ENCODE peak calls at places on chromosomes 16 and 17, in nine cellular contexts. Q is A549, T is astrocyte of the cerebellum, S is Peyer's patch, K is neural crest cell, N is GM12865, L is cardiac muscle cell, J is tibial nerve, O is prostate gland. B is an unnamed sample.

GRCh38 chr16:79593074-79593531 is 7.4 kb downstream of the MAF start:
- DNase-seq in Q (no peak), T (no peak), S (peak; percentile 56), K (no peak), N (no peak), L (no peak), J (no peak), O (no peak), B (no peak)

GRCh38 chr17:76193616-76194015 is 46.7 kb downstream of the RNF157 start:
- DNase-seq in Q (no peak), T (no peak), S (no peak), K (no peak), N (no peak), L (no peak), J (no peak), O (no peak), B (no peak)

GRCh38 chr17:41617698-41618097 is 5.1 kb upstream of the KRT16 start:
- DNase-seq in Q (no peak), T (no peak), S (no peak), K (no peak), N (no peak), L (no peak), J (no peak), O (no peak), B (peak; percentile 39)

GRCh38 chr16:55706739-55707487 is 51.1 kb downstream of the SLC6A2 start:
- DNase-seq in Q (no peak), T (no peak), S (no peak), K (no peak), N (no peak), L (no peak), J (no peak), O (no peak), B (no peak)

GRCh38 chr17:78787444-78787843 is 5.4 kb upstream of the CYTH1 start:
- DNase-seq in Q (peak; percentile 73), T (no peak), S (no peak), K (no peak), N (peak; percentile 70), L (no peak), J (no peak), O (no peak), B (peak; percentile 25)

GRCh38 chr16:66427871-66428681 is 981 bp downstream of the BEAN1 start:
- DNase-seq in Q (no peak), T (no peak), S (peak; percentile 43), K (peak; percentile 20), N (no peak), L (no peak), J (no peak), O (no peak), B (no peak)

GRCh38 chr16:88973007-88973410 is 4.0 kb downstream of the CBFA2T3 start:
- DNase-seq in Q (no peak), T (no peak), S (no peak), K (peak; percentile 27), N (no peak), L (no peak), J (no peak), O (no peak), B (no peak)

GRCh38 chr16:3444032-3444388 is 530 bp downstream of the NAA60 start:
- DNase-seq in Q (no peak), T (peak; percentile 37), S (peak; percentile 49), K (no peak), N (peak; percentile 51), L (peak; percentile 79), J (no peak), O (no peak), B (peak; percentile 71)

GRCh38 chr17:81239714-81240555 is 817 bp downstream of the NDUFAF8 start:
- DNase-seq in Q (peak; percentile 60), T (no peak), S (no peak), K (no peak), N (peak; percentile 81), L (no peak), J (no peak), O (no peak), B (peak; percentile 46)

GRCh38 chr17:76385892-76386786 is 1.7 kb downstream of the SPHK1 start:
- DNase-seq in Q (peak; percentile 98), T (no peak), S (peak; percentile 92), K (peak; percentile 90), N (peak; percentile 89), L (peak; percentile 89), J (peak; percentile 75), O (peak; percentile 63), B (peak; percentile 84)

GRCh38 chr17:63381101-63381729 is 64.9 kb downstream of the CYB561 start:
- DNase-seq in Q (no peak), T (no peak), S (no peak), K (no peak), N (no peak), L (peak; percentile 73), J (no peak), O (no peak), B (no peak)

GRCh38 chr17:58247511-58248363 is 9.4 kb downstream of the LPO start:
- DNase-seq in Q (no peak), T (no peak), S (no peak), K (no peak), N (peak; percentile 10), L (no peak), J (no peak), O (no peak), B (no peak)

GRCh38 chr16:56225013-56225742 is 33.9 kb downstream of the GNAO1 start:
- DNase-seq in Q (no peak), T (no peak), S (no peak), K (no peak), N (no peak), L (no peak), J (no peak), O (no peak), B (no peak)

GRCh38 chr16:70660672-70661350 is 14.5 kb downstream of the IL34 start:
- DNase-seq in Q (no peak), T (no peak), S (peak; percentile 37), K (no peak), N (no peak), L (no peak), J (no peak), O (no peak), B (no peak)

GRCh38 chr17:73690581-73691135 is 46.4 kb upstream of the SDK2 start:
- DNase-seq in Q (peak; percentile 22), T (no peak), S (no peak), K (no peak), N (no peak), L (no peak), J (no peak), O (no peak), B (no peak)

DNA sequence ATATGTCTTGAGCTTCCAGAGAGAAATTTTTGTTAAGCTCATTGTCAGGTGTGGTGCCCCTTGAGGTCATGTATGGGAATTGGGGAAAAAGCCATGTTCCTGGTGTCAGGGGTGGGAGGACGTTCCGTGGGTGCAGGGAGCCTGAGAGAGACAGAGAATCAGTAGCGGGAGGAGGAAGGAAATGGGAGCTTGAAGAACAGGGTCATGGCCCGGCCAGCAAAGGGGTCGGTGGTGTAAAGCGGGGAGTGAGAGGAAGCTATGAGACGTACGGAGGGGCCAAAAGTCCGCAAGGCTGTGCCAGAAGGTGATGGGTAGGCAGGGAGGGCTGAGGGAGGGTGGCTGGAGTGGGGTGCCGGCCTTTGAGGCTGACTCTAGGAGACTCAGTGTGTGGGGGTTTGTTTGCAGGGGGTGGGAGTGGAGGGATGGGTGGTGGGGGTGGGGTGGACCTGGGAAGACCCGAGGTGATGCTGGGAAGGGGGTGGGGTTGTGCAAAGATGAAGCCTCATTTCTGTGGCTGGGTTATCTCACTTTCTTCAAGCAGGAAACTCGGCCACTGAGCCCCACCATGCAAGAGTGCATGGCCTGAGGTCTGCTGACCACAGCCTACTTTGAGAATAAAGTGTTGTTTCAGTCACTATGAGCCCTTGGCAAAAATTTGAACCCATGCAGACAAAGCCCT is 63.6 kb downstream of the PLCG2 start:
- DNase-seq in Q (no peak), T (no peak), S (no peak), K (no peak), N (peak; percentile 78), L (peak; percentile 3), J (no peak), O (no peak), B (no peak)
- TF ChIP-seq CTCF in Q (no peak), T (no peak), S (no peak), K (no peak), N (no peak), L (no peak), J (no peak), O (no peak), B (no peak)

GRCh38 chr17:34169501-34169900 is 85.6 kb upstream of the CCL2 start:
- DNase-seq in Q (no peak), T (no peak), S (no peak), K (no peak), N (no peak), L (no peak), J (no peak), O (no peak), B (no peak)
- TF ChIP-seq CTCF in Q (no peak), T (no peak), S (no peak), K (no peak), N (no peak), L (no peak), J (no peak), O (no peak), B (no peak)

GRCh38 chr16:73217654-73218053 is 169.7 kb upstream of the ZFHX3 start:
- DNase-seq in Q (no peak), T (no peak), S (no peak), K (no peak), N (peak; percentile 4), L (no peak), J (no peak), O (no peak), B (no peak)
- TF ChIP-seq CTCF in Q (peak; percentile 28), T (no peak), S (no peak), K (peak; percentile 58), N (no peak), L (peak; percentile 23), J (no peak), O (no peak), B (peak; percentile 19)

DNA sequence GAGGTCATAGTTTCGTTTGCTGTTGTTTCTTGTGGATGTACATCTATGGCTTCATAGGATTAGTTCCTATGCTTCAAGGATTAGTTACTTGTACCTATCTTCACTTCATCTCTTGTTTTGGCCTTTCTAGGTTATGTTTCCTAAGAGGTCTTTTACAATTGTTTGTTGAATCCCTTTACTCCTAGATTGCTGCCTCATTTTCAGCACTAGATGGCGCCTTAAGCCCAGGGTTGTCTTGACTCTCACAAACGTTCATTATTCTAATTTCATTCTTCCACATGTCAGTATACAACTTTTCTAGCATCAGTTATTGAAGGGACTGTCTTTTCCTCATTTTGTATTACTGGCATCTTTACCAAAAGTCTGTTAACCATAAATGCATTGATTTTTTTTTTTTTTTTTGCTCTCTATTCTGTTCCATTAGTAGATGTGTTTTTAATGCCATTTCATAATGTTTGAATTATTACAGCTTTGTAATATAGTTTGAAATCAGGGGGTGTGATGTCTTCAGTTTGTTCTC is 45.0 kb upstream of the NACA2 start:
- DNase-seq in Q (no peak), T (peak; percentile 33), S (peak; percentile 80), K (peak; percentile 51), N (peak; percentile 78), L (peak; percentile 78), J (no peak), O (peak; percentile 17), B (peak; percentile 75)
- TF ChIP-seq CTCF in Q (peak; percentile 91), T (peak; percentile 81), S (peak; percentile 48), K (peak; percentile 83), N (peak; percentile 73), L (peak; percentile 82), J (no peak), O (peak; percentile 11), B (peak; percentile 80)